ENCODE peak calls at places on chromosomes 12 and 14, in five cellular contexts. One of them, this sample, is unnamed.

GRCh38 chr12:115694564-115694963 is 582.9 kb downstream of the MED13L start:
- DNase-seq in stomach: no peak
- DNase-seq in transverse colon: no peak
- DNase-seq in H9: no peak
- DNase-seq in GM23338: no peak
- DNase-seq in this sample: no peak

GRCh38 chr12:103105971-103106597 is 148.6 kb downstream of the ASCL1 start:
- DNase-seq in stomach: no peak
- DNase-seq in H9: no peak
- DNase-seq in transverse colon: no peak
- DNase-seq in GM23338: no peak
- DNase-seq in this sample: no peak

GRCh38 chr14:59463773-59464650 is 1.2 kb downstream of the GPR135 start:
- DNase-seq in stomach: no peak
- DNase-seq in transverse colon: peak; percentile 17
- DNase-seq in GM23338: peak; percentile 64
- DNase-seq in H9: peak; percentile 59
- DNase-seq in this sample: peak; percentile 24

GRCh38 chr12:101045486-101046474 is 164.3 kb downstream of the SLC5A8 start:
- DNase-seq in GM23338: no peak
- DNase-seq in transverse colon: no peak
- DNase-seq in H9: no peak
- DNase-seq in stomach: no peak
- DNase-seq in this sample: peak; percentile 30

GRCh38 chr14:35365130-35366047 is 39.2 kb downstream of the NFKBIA start:
- DNase-seq in transverse colon: peak; percentile 68
- DNase-seq in H9: no peak
- DNase-seq in GM23338: no peak
- DNase-seq in stomach: peak; percentile 65
- DNase-seq in this sample: peak; percentile 93

GRCh38 chr12:51879102-51879501 is 8.8 kb upstream of the ANKRD33 start:
- DNase-seq in transverse colon: no peak
- DNase-seq in GM23338: no peak
- DNase-seq in stomach: no peak
- DNase-seq in H9: no peak
- DNase-seq in this sample: no peak

GRCh38 chr12:121787063-121787774 is 6.3 kb downstream of the RHOF start:
- DNase-seq in stomach: peak; percentile 65
- DNase-seq in transverse colon: peak; percentile 59
- DNase-seq in H9: no peak
- DNase-seq in GM23338: no peak
- DNase-seq in this sample: no peak

GRCh38 chr12:27674989-27675388 is 21.3 kb upstream of the REP15 start:
- DNase-seq in transverse colon: no peak
- DNase-seq in stomach: no peak
- DNase-seq in GM23338: no peak
- DNase-seq in H9: no peak
- DNase-seq in this sample: no peak

DNA sequence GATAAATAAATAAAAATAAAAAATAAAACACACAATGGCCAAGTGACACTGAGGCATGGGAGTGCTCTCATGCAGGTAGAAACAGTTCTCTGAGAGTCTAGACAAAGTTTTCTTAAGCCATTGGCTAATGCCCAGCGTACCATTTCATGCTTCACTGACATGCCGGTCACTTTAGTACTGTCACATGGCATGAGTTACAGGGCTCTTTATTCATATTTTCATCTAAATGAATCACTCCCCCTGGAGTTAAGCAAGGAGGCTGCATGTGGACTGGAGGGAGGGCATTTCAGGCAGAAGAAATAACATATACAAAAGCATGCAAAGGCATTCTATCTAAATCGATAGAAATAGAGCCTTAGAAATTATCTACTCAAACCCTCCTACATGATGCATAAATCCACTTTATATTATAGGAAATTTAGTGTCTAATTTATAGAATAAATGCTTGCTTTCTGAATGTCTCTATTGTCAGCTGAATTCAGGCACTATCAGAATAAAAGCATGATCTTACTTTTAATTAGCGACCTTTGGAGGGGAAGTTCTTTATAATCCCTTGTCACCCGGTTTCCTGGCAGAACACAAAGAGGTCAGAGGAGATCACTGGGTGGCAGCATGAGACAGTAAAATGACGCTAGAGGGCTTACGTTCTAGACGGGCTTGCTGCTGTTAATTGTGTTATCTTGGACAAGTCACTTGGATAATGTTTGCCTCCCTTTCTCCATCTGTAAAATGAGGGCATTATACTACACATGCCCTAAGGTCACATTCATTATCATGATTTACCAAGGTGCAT is 17.5 kb downstream of the DYRK4 start:
- DNase-seq in transverse colon: peak; percentile 25
- DNase-seq in stomach: no peak
- DNase-seq in GM23338: peak; percentile 63
- DNase-seq in H9: no peak
- DNase-seq in this sample: peak; percentile 29
- TF ChIP-seq CTCF in transverse colon: peak; percentile 7
- TF ChIP-seq CTCF in stomach: no peak
- TF ChIP-seq CTCF in GM23338: peak; percentile 59
- TF ChIP-seq CTCF in H9: peak; percentile 59
- TF ChIP-seq CTCF in this sample: no peak

DNA sequence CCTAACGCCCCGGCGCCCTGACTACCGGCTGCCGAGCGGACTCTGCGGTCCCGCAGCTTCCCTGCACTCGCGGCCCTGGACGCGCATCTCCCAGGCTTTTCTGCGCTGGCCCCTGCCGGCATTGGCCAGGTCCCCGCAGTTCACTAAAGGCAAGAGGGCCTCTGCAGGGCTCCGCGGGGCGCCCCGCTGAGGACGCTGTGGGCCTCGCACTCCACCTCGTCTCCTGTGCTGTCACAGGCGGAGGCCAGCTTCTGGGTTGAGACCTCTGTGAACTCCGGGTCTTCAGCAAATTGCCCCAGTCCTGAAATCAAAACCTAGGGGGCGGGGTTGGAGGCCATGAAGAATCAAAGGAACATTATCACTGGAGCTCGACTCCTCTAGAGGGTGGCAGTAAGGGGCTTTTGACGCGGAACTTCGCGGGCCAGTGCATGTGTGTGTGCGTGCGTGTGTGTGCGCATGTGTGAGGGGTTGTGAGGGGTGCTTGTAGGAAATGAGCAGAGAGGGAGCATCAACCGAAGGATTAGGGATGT is 68.5 kb upstream of the CAPRIN2 start:
- DNase-seq in stomach: peak; percentile 28
- DNase-seq in H9: no peak
- DNase-seq in GM23338: peak; percentile 72
- DNase-seq in transverse colon: peak; percentile 34
- DNase-seq in this sample: no peak
- TF ChIP-seq CTCF in stomach: no peak
- TF ChIP-seq CTCF in H9: peak; percentile 21
- TF ChIP-seq CTCF in GM23338: peak; percentile 18
- TF ChIP-seq CTCF in transverse colon: peak; percentile 24
- TF ChIP-seq CTCF in this sample: no peak

DNA sequence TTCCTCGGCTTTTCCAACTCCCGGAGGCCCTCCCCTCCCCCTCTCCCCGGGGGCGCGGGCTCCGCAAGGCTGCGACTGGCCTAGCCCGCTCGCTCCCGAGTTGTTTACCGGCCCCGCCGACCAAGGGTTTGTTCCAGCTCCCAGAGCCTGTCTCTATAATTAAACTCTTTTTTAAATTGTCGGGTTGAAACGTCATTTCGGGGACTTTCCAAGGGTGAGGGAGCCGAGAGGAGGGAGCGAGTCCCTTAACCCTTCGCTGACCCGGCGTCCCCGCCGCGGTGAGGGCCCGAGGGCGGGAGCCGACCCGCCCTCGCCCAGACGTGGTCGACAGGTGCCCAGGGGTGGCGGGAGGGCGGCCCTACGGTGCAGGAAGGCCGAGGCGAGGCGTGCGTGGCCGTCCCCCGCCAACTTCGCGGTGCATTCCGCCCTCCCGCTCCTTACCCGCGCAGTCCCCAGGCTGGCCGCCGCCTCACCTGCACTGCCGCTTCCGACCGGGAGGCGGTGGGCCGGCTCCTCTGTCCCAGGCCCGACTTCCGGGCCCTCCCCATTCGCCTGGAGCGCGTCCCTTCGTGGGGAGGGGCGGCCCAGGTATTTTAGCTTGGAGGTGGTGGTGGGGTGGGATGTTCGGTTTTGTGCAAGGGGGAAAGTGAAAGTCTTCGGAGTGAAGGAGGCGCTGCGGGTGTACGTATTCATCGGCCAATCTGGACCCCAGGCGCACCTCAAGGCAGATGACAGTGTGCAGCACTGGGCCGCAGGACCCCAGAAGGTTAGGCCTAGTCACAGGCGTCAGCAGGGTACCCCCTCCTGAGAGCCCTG is 2.9 kb upstream of the ZFP36L1 start:
- DNase-seq in H9: peak; percentile 91
- DNase-seq in GM23338: peak; percentile 88
- DNase-seq in stomach: peak; percentile 85
- DNase-seq in transverse colon: peak; percentile 87
- DNase-seq in this sample: peak; percentile 84
- TF ChIP-seq CTCF in H9: peak; percentile 77
- TF ChIP-seq CTCF in GM23338: peak; percentile 57
- TF ChIP-seq CTCF in stomach: peak; percentile 98
- TF ChIP-seq CTCF in transverse colon: peak; percentile 90
- TF ChIP-seq CTCF in this sample: peak; percentile 57

GRCh38 chr12:23055004-23055403 is 430.0 kb downstream of the ETNK1 start:
- DNase-seq in stomach: no peak
- DNase-seq in H9: peak; percentile 74
- DNase-seq in transverse colon: peak; percentile 8
- DNase-seq in GM23338: peak; percentile 80
- DNase-seq in this sample: peak; percentile 61
- TF ChIP-seq CTCF in stomach: peak; percentile 10
- TF ChIP-seq CTCF in H9: peak; percentile 92
- TF ChIP-seq CTCF in transverse colon: no peak
- TF ChIP-seq CTCF in GM23338: peak; percentile 96
- TF ChIP-seq CTCF in this sample: peak; percentile 67

GRCh38 chr14:41925409-41925808 is 318.7 kb downstream of the LRFN5 start:
- DNase-seq in transverse colon: no peak
- DNase-seq in stomach: no peak
- DNase-seq in GM23338: peak; percentile 65
- DNase-seq in H9: no peak
- DNase-seq in this sample: peak; percentile 11
- TF ChIP-seq CTCF in transverse colon: no peak
- TF ChIP-seq CTCF in stomach: no peak
- TF ChIP-seq CTCF in GM23338: peak; percentile 65
- TF ChIP-seq CTCF in H9: peak; percentile 64
- TF ChIP-seq CTCF in this sample: peak; percentile 25

DNA sequence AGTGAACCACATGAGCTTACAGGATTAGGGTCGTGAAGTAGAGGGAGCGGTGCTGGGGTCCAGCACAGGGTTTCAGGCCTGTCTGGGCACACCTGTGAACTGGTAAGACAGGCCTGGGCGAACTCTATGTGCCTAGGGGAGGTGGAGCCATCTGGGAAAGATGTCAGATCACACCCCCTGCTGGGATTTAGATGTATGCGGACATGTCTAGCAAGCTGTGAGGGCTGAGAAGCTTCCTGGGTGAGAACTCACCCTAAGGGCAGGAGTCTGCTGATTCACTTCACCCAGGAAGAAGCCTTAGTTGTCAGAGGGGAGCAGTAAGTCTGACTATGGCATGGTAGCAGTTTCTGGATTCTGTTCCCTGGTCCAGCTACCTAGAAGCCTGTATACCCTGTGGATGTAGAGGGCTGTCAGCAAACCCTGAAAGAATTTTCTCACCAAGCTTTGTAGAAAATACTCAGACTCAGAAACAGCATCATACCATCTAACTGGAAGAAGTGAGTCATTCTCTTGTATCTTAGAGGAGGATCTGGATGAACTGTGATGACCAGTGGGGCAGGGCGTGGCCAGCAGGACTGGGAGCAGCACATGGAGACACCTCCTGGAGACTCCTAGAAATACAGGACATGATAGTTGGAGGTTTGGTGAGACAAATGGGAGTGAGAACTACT is 11.2 kb upstream of the PYGL start:
- DNase-seq in GM23338: peak; percentile 79
- DNase-seq in stomach: no peak
- DNase-seq in transverse colon: peak; percentile 77
- DNase-seq in H9: peak; percentile 85
- DNase-seq in this sample: peak; percentile 100
- TF ChIP-seq CTCF in GM23338: peak; percentile 46
- TF ChIP-seq CTCF in stomach: no peak
- TF ChIP-seq CTCF in transverse colon: peak; percentile 21
- TF ChIP-seq CTCF in H9: peak; percentile 58
- TF ChIP-seq CTCF in this sample: peak; percentile 63

DNA sequence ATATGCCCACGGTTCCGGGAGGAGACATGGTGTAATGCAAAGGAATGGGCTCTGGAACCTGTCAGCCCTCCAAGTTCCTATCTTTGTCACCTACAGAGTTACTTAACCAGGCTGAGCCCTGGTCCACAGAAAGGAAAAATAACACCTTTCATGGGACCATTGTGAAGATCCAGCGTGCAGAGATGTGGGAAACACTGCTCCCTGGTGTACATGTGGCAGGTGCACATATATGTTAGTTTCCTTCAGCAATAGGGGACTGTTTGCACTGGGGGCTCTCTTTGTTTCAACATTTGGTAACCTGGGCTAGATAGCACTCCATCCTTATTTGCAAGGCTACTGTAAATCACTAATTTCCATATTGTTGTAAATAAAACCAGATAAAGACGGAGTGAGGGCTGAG is 72.3 kb downstream of the ANO2 start:
- DNase-seq in stomach: no peak
- DNase-seq in H9: peak; percentile 27
- DNase-seq in transverse colon: no peak
- DNase-seq in GM23338: peak; percentile 21
- DNase-seq in this sample: no peak
- TF ChIP-seq CTCF in stomach: no peak
- TF ChIP-seq CTCF in H9: peak; percentile 50
- TF ChIP-seq CTCF in transverse colon: no peak
- TF ChIP-seq CTCF in GM23338: peak; percentile 26
- TF ChIP-seq CTCF in this sample: peak; percentile 4

GRCh38 chr12:80598004-80598606 is 109.3 kb upstream of the MYF6 start:
- DNase-seq in transverse colon: no peak
- DNase-seq in H9: no peak
- DNase-seq in GM23338: peak; percentile 59
- DNase-seq in stomach: no peak
- DNase-seq in this sample: peak; percentile 75
- TF ChIP-seq CTCF in transverse colon: no peak
- TF ChIP-seq CTCF in H9: peak; percentile 69
- TF ChIP-seq CTCF in GM23338: peak; percentile 71
- TF ChIP-seq CTCF in stomach: no peak
- TF ChIP-seq CTCF in this sample: peak; percentile 54

DNA sequence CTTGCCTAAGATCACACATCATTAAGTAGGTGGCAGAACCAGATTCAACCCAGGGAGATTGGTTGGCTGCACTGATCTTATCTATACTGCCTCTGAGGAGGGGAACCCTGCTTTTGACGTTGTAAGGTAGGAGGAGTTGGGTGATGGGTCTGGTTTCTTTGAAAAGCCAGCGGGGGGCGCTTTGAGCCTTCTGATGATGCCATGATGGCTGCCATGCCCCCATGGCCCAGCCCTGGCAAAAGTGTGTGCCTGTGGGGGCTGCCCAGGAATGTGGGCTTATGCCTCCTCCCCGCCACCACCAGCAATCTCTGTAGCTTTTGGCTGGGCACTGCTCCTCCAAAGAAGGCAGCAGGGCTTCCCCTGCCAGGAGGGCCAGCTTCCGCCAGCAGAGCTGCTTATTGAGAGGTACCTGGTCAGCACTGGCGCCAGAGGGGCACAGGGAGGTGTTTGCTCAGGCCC is 224.3 kb downstream of the SLC41A2 start:
- DNase-seq in GM23338: peak; percentile 80
- DNase-seq in stomach: no peak
- DNase-seq in H9: peak; percentile 67
- DNase-seq in transverse colon: no peak
- DNase-seq in this sample: no peak
- TF ChIP-seq CTCF in GM23338: peak; percentile 51
- TF ChIP-seq CTCF in stomach: no peak
- TF ChIP-seq CTCF in H9: peak; percentile 48
- TF ChIP-seq CTCF in transverse colon: no peak
- TF ChIP-seq CTCF in this sample: no peak

This sample was measured in epithelial cell of esophagus.